ENCODE peak calls at places on chromosomes 13 and 19, in nine cellular contexts. L is stimulated activated naive CD4-positive, alpha-beta T cell treated with Interleukin-2 at 50 U/mL for 16 hours; C is lower lobe of right lung; S is neural crest cell; X is IMR-90; A is substantia nigra; B is T-cell; K is dorsolateral prefrontal cortex; V is stimulated activated CD4-positive, alpha-beta T cell treated with anti-CD3 and anti-CD28 coated beads, Interleukin-15, amount 100 ng/mL, for 1 hour. H is an unnamed sample.

GRCh38 chr19:13544423-13544822 is 38.1 kb upstream of the CACNA1A start:
- DNase-seq in L (no peak), C (no peak), S (no peak), X (no peak), A (no peak), B (no peak), K (no peak), V (no peak), H (no peak)

GRCh38 chr13:30033681-30034447 is 183.4 kb upstream of the UBL3 start:
- DNase-seq in L (no peak), C (no peak), S (no peak), X (peak), A (no peak), B (no peak), K (no peak), V (no peak), H (peak)

GRCh38 chr19:14383898-14384669 is 2.8 kb downstream of the ADGRE5 start:
- DNase-seq in L (peak), C (peak), S (no peak), X (peak), A (no peak), B (peak), K (no peak), V (peak), H (peak)

GRCh38 chr19:14916848-14917247 is 24.4 kb upstream of the OR7C2 start:
- DNase-seq in L (no peak), C (no peak), S (no peak), X (no peak), A (no peak), B (no peak), K (no peak), V (no peak), H (no peak)

GRCh38 chr19:372306-372890 is 27.8 kb upstream of the MIER2 start:
- DNase-seq in L (no peak), C (no peak), S (no peak), X (peak), A (peak), B (no peak), K (no peak), V (no peak), H (peak)

GRCh38 chr13:33446821-33447481 is 161.4 kb upstream of the STARD13 start:
- DNase-seq in L (no peak), C (peak), S (no peak), X (no peak), A (no peak), B (no peak), K (no peak), V (no peak), H (no peak)

GRCh38 chr13:77724092-77724491 is 26.6 kb downstream of the SLAIN1 start:
- DNase-seq in L (no peak), C (no peak), S (no peak), X (no peak), A (no peak), B (no peak), K (no peak), V (no peak), H (no peak)

GRCh38 chr19:35076657-35077056 is 35.1 kb downstream of the HPN start:
- DNase-seq in L (no peak), C (peak), S (no peak), X (no peak), A (no peak), B (no peak), K (no peak), V (no peak), H (no peak)

GRCh38 chr19:17889609-17890214 is 18.0 kb downstream of the SLC5A5 start:
- DNase-seq in L (no peak), C (no peak), S (peak), X (peak), A (no peak), B (no peak), K (no peak), V (no peak), H (no peak)

GRCh38 chr13:33213797-33214196 is 71.8 kb downstream of the STARD13 start:
- DNase-seq in L (no peak), C (no peak), S (no peak), X (peak), A (peak), B (no peak), K (peak), V (no peak), H (no peak)

GRCh38 chr13:108795841-108796240 is 166.4 kb downstream of the MYO16 start:
- DNase-seq in L (no peak), C (no peak), S (no peak), X (peak), A (no peak), B (no peak), K (no peak), V (no peak), H (no peak)

GRCh38 chr13:20798027-20798426 is 24.3 kb upstream of the EEF1AKMT1 start:
- DNase-seq in L (no peak), C (no peak), S (no peak), X (no peak), A (no peak), B (no peak), K (no peak), V (no peak), H (no peak)

GRCh38 chr19:44278181-44278690 is 18.6 kb downstream of the ZNF233 start:
- DNase-seq in L (no peak), C (no peak), S (no peak), X (peak), A (no peak), B (no peak), K (no peak), V (no peak), H (no peak)

GRCh38 chr13:66111628-66112027 is 1118.5 kb downstream of the PCDH9 start:
- DNase-seq in L (no peak), C (no peak), S (no peak), X (no peak), A (no peak), B (no peak), K (no peak), V (no peak), H (no peak)

GRCh38 chr13:112078879-112079526 is 12.1 kb downstream of the SOX1 start:
- DNase-seq in L (no peak), C (no peak), S (no peak), X (no peak), A (no peak), B (no peak), K (no peak), V (no peak), H (no peak)

GRCh38 chr19:3178377-3178972 is at the start of gene S1PR4:
- DNase-seq in L (peak), C (peak), S (no peak), X (no peak), A (no peak), B (peak), K (no peak), V (peak), H (no peak)

GRCh38 chr13:95235199-95235726 is 66.0 kb downstream of the ABCC4 start:
- DNase-seq in L (no peak), C (no peak), S (no peak), X (no peak), A (no peak), B (no peak), K (no peak), V (no peak), H (no peak)

GRCh38 chr19:9295411-9295849 is 14.2 kb downstream of the ZNF699 start:
- DNase-seq in L (no peak), C (no peak), S (no peak), X (no peak), A (no peak), B (no peak), K (no peak), V (no peak), H (no peak)

GRCh38 chr13:32829269-32829668 is 187.0 kb upstream of the KL start:
- DNase-seq in L (no peak), C (no peak), S (no peak), X (no peak), A (no peak), B (no peak), K (no peak), V (no peak), H (no peak)

GRCh38 chr19:46446021-46446420 is 17.3 kb upstream of the PNMA8C start:
- DNase-seq in L (no peak), C (no peak), S (no peak), X (no peak), A (no peak), B (no peak), K (no peak), V (no peak), H (no peak)

GRCh38 chr19:38744298-38744681 is at the start of gene CAPN12:
- DNase-seq in L (no peak), C (no peak), S (no peak), X (no peak), A (no peak), B (no peak), K (no peak), V (no peak), H (no peak)

GRCh38 chr19:33260628-33261418 is 35.2 kb upstream of the SLC7A10 start:
- DNase-seq in L (no peak), C (peak), S (no peak), X (no peak), A (no peak), B (no peak), K (no peak), V (no peak), H (no peak)

GRCh38 chr13:54750521-54750920 is 1721.9 kb downstream of the OLFM4 start:
- DNase-seq in L (no peak), C (no peak), S (no peak), X (no peak), A (no peak), B (no peak), K (no peak), V (no peak), H (no peak)

GRCh38 chr13:30268673-30269072 is 38.7 kb downstream of the KATNAL1 start:
- DNase-seq in L (no peak), C (no peak), S (no peak), X (peak), A (no peak), B (no peak), K (no peak), V (no peak), H (no peak)

GRCh38 chr19:7258840-7259395 is 35.3 kb downstream of the INSR start:
- DNase-seq in L (no peak), C (no peak), S (no peak), X (no peak), A (no peak), B (no peak), K (no peak), V (no peak), H (no peak)

GRCh38 chr13:44549461-44549860 is 26.7 kb downstream of the TSC22D1 start:
- DNase-seq in L (no peak), C (no peak), S (no peak), X (no peak), A (no peak), B (no peak), K (no peak), V (no peak), H (no peak)

GRCh38 chr13:27792393-27793218 is at the start of gene GSX1:
- DNase-seq in L (no peak), C (peak), S (peak), X (peak), A (peak), B (peak), K (peak), V (no peak), H (peak)

GRCh38 chr19:57830071-57830602 is at the start of gene ZNF587B:
- DNase-seq in L (no peak), C (peak), S (peak), X (peak), A (peak), B (peak), K (peak), V (no peak), H (peak)

GRCh38 chr19:9431475-9431874 is 3.9 kb downstream of the ZNF266 start:
- DNase-seq in L (no peak), C (no peak), S (peak), X (peak), A (no peak), B (no peak), K (no peak), V (no peak), H (peak)

GRCh38 chr19:48713041-48713863 is 6.3 kb downstream of the MAMSTR start:
- DNase-seq in L (no peak), C (no peak), S (no peak), X (peak), A (no peak), B (no peak), K (no peak), V (no peak), H (peak)

GRCh38 chr19:32748497-32748896 is 28.9 kb downstream of the TDRD12 start:
- DNase-seq in L (no peak), C (no peak), S (no peak), X (no peak), A (no peak), B (peak), K (no peak), V (no peak), H (no peak)

GRCh38 chr19:51327066-51327985 is 14.6 kb downstream of the VSIG10L start:
- DNase-seq in L (peak), C (peak), S (no peak), X (peak), A (no peak), B (peak), K (no peak), V (no peak), H (peak)

GRCh38 chr13:107025991-107026390 is 458.1 kb upstream of the ARGLU1 start:
- DNase-seq in L (no peak), C (peak), S (no peak), X (peak), A (no peak), B (no peak), K (no peak), V (no peak), H (peak)

GRCh38 chr19:11227201-11227886 is 12.1 kb upstream of the ANGPTL8 start:
- DNase-seq in L (no peak), C (no peak), S (no peak), X (no peak), A (no peak), B (no peak), K (no peak), V (no peak), H (no peak)